ENCODE peak calls at places on chromosomes 7 and 10, in six cellular contexts. R, O, G, K, W and M are unnamed samples. For H3K36me3, the result is how much of the 10 kb centered on the place peaks cover.

GRCh38 chr7:41696323-41696916 is 6.5 kb downstream of the INHBA start:
- DNase-seq in R (peak), W (no peak), O (peak), K (peak), G (peak), M (peak)

GRCh38 chr10:22420787-22421517 is 75.7 kb downstream of the SPAG6 start:
- DNase-seq in W (no peak), R (no peak), G (no peak), O (no peak), K (no peak), M (no peak)

GRCh38 chr10:69786791-69787190 is 14.9 kb upstream of the COL13A1 start:
- DNase-seq in W (no peak), G (no peak), O (no peak), K (no peak), R (peak), M (no peak)

GRCh38 chr7:8112685-8113084 is 144.1 kb downstream of the GLCCI1 start:
- DNase-seq in W (no peak), O (no peak), R (no peak), G (no peak), K (no peak), M (no peak)

GRCh38 chr7:21903074-21903786 is 42.5 kb downstream of the CDCA7L start:
- DNase-seq in R (no peak), G (no peak), O (no peak), K (no peak), W (no peak), M (no peak)

GRCh38 chr7:125112741-125113309 is 183.2 kb upstream of the POT1 start:
- DNase-seq in R (no peak), W (no peak), K (no peak), G (no peak), O (no peak), M (no peak)

GRCh38 chr7:78226059-78226658 is 427.6 kb downstream of the PHTF2 start:
- DNase-seq in R (peak), W (no peak), K (no peak), G (peak), O (peak), M (peak)

GRCh38 chr7:153657182-153657800 is 394.9 kb upstream of the DPP6 start:
- DNase-seq in R (no peak), O (peak), G (peak), W (no peak), K (no peak), M (no peak)

GRCh38 chr10:49000437-49001398 is 61.1 kb upstream of the LRRC18 start:
- DNase-seq in O (no peak), R (no peak), K (no peak), W (no peak), G (peak), M (no peak)

GRCh38 chr10:50362547-50363125 is 111.3 kb upstream of the ASAH2 start:
- DNase-seq in O (no peak), W (no peak), K (no peak), G (no peak), R (no peak), M (no peak)

GRCh38 chr10:120824864-120825263 is 26.3 kb upstream of the WDR11 start:
- DNase-seq in G (peak), W (peak), O (peak), R (peak), K (no peak), M (peak)

GRCh38 chr10:132774905-132775863 is 10.8 kb downstream of the NKX6-2 start:
- DNase-seq in R (no peak), W (no peak), O (no peak), G (no peak), K (no peak), M (peak)

GRCh38 chr7:6646380-6646950 is 9.3 kb downstream of the ZNF316 start:
- DNase-seq in K (peak), R (no peak), G (peak), O (no peak), W (no peak), M (no peak)

GRCh38 chr7:37908221-37908788 is 8.3 kb downstream of the SFRP4 start:
- DNase-seq in G (no peak), K (no peak), O (no peak), W (peak), R (no peak), M (no peak)

GRCh38 chr10:17335065-17335464 is 107.0 kb downstream of the VIM start:
- DNase-seq in G (no peak), R (no peak), K (no peak), W (peak), O (no peak), M (no peak)

GRCh38 chr10:43679509-43679908 is 30.8 kb upstream of the ZNF32 start:
- DNase-seq in G (peak), W (peak), R (no peak), K (no peak), O (no peak), M (no peak)

GRCh38 chr10:98478430-98479222 is 31.9 kb upstream of the HPS1 start:
- DNase-seq in G (no peak), O (no peak), W (no peak), R (no peak), K (no peak), M (no peak)

GRCh38 chr10:34298371-34298818 is 516.7 kb downstream of the PARD3 start:
- DNase-seq in W (no peak), K (no peak), R (no peak), O (no peak), G (no peak), M (no peak)
- H3K4me3 ChIP-seq in W (no peak), K (no peak), R (no peak), O (no peak), G (no peak), M (no peak)

DNA sequence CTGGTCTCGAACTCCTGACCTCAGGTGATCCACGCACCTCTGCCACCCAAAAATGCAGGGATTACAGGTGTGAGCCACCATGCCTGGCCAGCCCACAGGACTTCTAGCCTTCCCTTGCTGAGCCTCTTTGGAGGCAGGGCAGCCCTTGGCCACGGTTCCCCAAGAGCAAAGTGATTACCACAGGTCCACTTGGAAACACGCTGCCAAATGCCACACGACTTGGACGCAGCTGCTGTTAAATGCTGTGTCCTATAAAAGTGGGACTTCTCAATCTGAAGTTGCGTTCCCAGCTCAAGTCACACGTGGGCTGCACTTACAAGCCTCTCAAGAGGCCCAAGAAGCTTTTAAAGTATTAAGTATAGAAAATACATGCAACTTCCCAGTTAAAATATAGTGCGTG is 30.1 kb downstream of the CTBP2 start:
- DNase-seq in R (no peak), K (peak), O (no peak), G (no peak), W (no peak), M (no peak)
- H3K36me3 ChIP-seq in R (under half), K (under half), O (under half), G (under half), W (under half), M (under half)

DNA sequence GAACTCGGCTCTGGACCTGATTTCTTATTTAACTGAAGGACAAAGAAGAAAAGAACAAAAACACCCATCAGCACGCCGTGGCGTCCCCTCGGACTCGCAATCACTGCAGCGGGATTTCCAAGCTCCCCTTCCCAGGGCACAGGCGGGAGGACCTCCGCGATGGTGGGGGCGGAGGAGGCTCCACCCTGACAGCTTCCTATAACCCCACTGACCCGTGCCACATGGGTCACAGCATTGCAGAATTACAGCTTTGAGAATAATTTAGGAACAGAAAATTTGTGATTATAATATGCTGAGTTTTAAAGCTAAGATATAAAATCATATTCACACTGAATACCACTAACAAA is 129.7 kb upstream of the SEC61G start:
- DNase-seq in O (no peak), R (no peak), W (no peak), K (no peak), G (no peak), M (no peak)
- H3K4me3 ChIP-seq in O (peak), R (peak), W (peak), K (peak), G (no peak), M (no peak)

DNA sequence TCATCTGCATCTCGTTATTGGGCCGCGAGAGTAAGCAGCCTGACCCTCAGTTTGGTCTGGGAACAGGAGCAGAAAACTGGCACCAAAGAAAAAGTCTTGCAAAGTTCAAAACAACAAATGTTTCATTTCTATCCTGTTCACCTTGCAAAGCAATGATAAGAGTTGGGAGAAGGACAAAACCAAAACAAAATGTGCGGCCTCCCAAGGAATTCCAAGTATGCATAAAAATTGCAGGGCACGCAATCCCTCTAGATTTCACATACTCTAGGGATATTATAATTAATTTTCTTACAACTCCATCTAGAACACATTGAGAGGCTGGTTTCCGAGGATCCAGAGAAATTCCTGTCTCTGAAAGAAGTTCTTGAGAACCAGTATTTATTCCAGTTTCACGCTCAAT is 20.1 kb downstream of the CHUK start:
- DNase-seq in R (no peak), G (no peak), O (no peak), W (peak), K (no peak), M (no peak)
- H3K36me3 ChIP-seq in R (under half), G (under half), O (under half), W (under half), K (under half), M (under half)

GRCh38 chr10:95906675-95907453 is 911 bp upstream of the CC2D2B start:
- DNase-seq in K (peak), G (peak), O (peak), W (peak), R (peak), M (peak)
- H3K4me3 ChIP-seq in K (peak), G (peak), O (peak), W (peak), R (peak), M (peak)